ENCODE peak calls at places on chromosomes 1 and 21, in seven cellular contexts. One of them, this sample, is unnamed.

GRCh38 chr21:44996501-44996921 is 56.7 kb downstream of the SLX9 start:
- DNase-seq in tibial artery: no peak
- DNase-seq in T follicular helper cell: no peak
- DNase-seq in progenitor cell of endocrine pancreas: no peak
- DNase-seq in BE2C: peak
- DNase-seq in naive thymus-derived CD4-positive, alpha-beta T cell: no peak
- DNase-seq in stimulated activated CD4-positive, alpha-beta T cell treated with anti-CD3 and anti-CD28 coated beads, Interleukin-4, amount 100 ng/mL, for 1 hour: no peak
- DNase-seq in this sample: no peak

GRCh38 chr1:162951553-162952315 is 90.8 kb upstream of the CCDC190 start:
- DNase-seq in tibial artery: no peak
- DNase-seq in T follicular helper cell: no peak
- DNase-seq in progenitor cell of endocrine pancreas: no peak
- DNase-seq in BE2C: no peak
- DNase-seq in naive thymus-derived CD4-positive, alpha-beta T cell: no peak
- DNase-seq in stimulated activated CD4-positive, alpha-beta T cell treated with anti-CD3 and anti-CD28 coated beads, Interleukin-4, amount 100 ng/mL, for 1 hour: no peak
- DNase-seq in this sample: no peak

GRCh38 chr1:207397525-207397926 is 56.6 kb upstream of the CR2 start:
- DNase-seq in tibial artery: no peak
- DNase-seq in T follicular helper cell: no peak
- DNase-seq in progenitor cell of endocrine pancreas: no peak
- DNase-seq in BE2C: no peak
- DNase-seq in naive thymus-derived CD4-positive, alpha-beta T cell: no peak
- DNase-seq in stimulated activated CD4-positive, alpha-beta T cell treated with anti-CD3 and anti-CD28 coated beads, Interleukin-4, amount 100 ng/mL, for 1 hour: no peak
- DNase-seq in this sample: no peak

GRCh38 chr1:160146107-160146506 is 5.3 kb upstream of the ATP1A4 start:
- DNase-seq in tibial artery: no peak
- DNase-seq in T follicular helper cell: no peak
- DNase-seq in progenitor cell of endocrine pancreas: no peak
- DNase-seq in BE2C: no peak
- DNase-seq in naive thymus-derived CD4-positive, alpha-beta T cell: no peak
- DNase-seq in stimulated activated CD4-positive, alpha-beta T cell treated with anti-CD3 and anti-CD28 coated beads, Interleukin-4, amount 100 ng/mL, for 1 hour: no peak
- DNase-seq in this sample: no peak

GRCh38 chr1:70403759-70404158 is 7.3 kb upstream of the CTH start:
- DNase-seq in tibial artery: no peak
- DNase-seq in T follicular helper cell: no peak
- DNase-seq in progenitor cell of endocrine pancreas: no peak
- DNase-seq in BE2C: no peak
- DNase-seq in naive thymus-derived CD4-positive, alpha-beta T cell: no peak
- DNase-seq in stimulated activated CD4-positive, alpha-beta T cell treated with anti-CD3 and anti-CD28 coated beads, Interleukin-4, amount 100 ng/mL, for 1 hour: no peak
- DNase-seq in this sample: no peak

GRCh38 chr1:45282346-45282745 is 44.3 kb upstream of the HPDL start:
- DNase-seq in tibial artery: no peak
- DNase-seq in T follicular helper cell: no peak
- DNase-seq in progenitor cell of endocrine pancreas: no peak
- DNase-seq in BE2C: no peak
- DNase-seq in naive thymus-derived CD4-positive, alpha-beta T cell: no peak
- DNase-seq in stimulated activated CD4-positive, alpha-beta T cell treated with anti-CD3 and anti-CD28 coated beads, Interleukin-4, amount 100 ng/mL, for 1 hour: no peak
- DNase-seq in this sample: no peak

GRCh38 chr1:198255783-198256182 is 99.0 kb downstream of the NEK7 start:
- DNase-seq in tibial artery: no peak
- DNase-seq in T follicular helper cell: no peak
- DNase-seq in progenitor cell of endocrine pancreas: no peak
- DNase-seq in BE2C: no peak
- DNase-seq in naive thymus-derived CD4-positive, alpha-beta T cell: no peak
- DNase-seq in stimulated activated CD4-positive, alpha-beta T cell treated with anti-CD3 and anti-CD28 coated beads, Interleukin-4, amount 100 ng/mL, for 1 hour: no peak
- DNase-seq in this sample: no peak

GRCh38 chr1:182051938-182052337 is 9.6 kb downstream of the ZNF648 start:
- DNase-seq in tibial artery: no peak
- DNase-seq in T follicular helper cell: no peak
- DNase-seq in progenitor cell of endocrine pancreas: no peak
- DNase-seq in BE2C: no peak
- DNase-seq in naive thymus-derived CD4-positive, alpha-beta T cell: no peak
- DNase-seq in stimulated activated CD4-positive, alpha-beta T cell treated with anti-CD3 and anti-CD28 coated beads, Interleukin-4, amount 100 ng/mL, for 1 hour: no peak
- DNase-seq in this sample: no peak

GRCh38 chr1:15620155-15620545 is 2.9 kb downstream of the DDI2 start:
- DNase-seq in tibial artery: no peak
- DNase-seq in T follicular helper cell: no peak
- DNase-seq in progenitor cell of endocrine pancreas: no peak
- DNase-seq in BE2C: no peak
- DNase-seq in naive thymus-derived CD4-positive, alpha-beta T cell: no peak
- DNase-seq in stimulated activated CD4-positive, alpha-beta T cell treated with anti-CD3 and anti-CD28 coated beads, Interleukin-4, amount 100 ng/mL, for 1 hour: no peak
- DNase-seq in this sample: no peak

GRCh38 chr1:59625388-59625787 is 189.4 kb upstream of the HOOK1 start:
- DNase-seq in tibial artery: no peak
- DNase-seq in T follicular helper cell: no peak
- DNase-seq in progenitor cell of endocrine pancreas: no peak
- DNase-seq in BE2C: no peak
- DNase-seq in naive thymus-derived CD4-positive, alpha-beta T cell: no peak
- DNase-seq in stimulated activated CD4-positive, alpha-beta T cell treated with anti-CD3 and anti-CD28 coated beads, Interleukin-4, amount 100 ng/mL, for 1 hour: no peak
- DNase-seq in this sample: no peak

GRCh38 chr1:207962716-207963428 is 51.9 kb upstream of the CD34 start:
- DNase-seq in tibial artery: peak
- DNase-seq in T follicular helper cell: no peak
- DNase-seq in progenitor cell of endocrine pancreas: no peak
- DNase-seq in BE2C: peak
- DNase-seq in naive thymus-derived CD4-positive, alpha-beta T cell: no peak
- DNase-seq in stimulated activated CD4-positive, alpha-beta T cell treated with anti-CD3 and anti-CD28 coated beads, Interleukin-4, amount 100 ng/mL, for 1 hour: peak
- DNase-seq in this sample: peak

GRCh38 chr21:31446206-31446900 is 102.3 kb upstream of the TIAM1 start:
- DNase-seq in tibial artery: no peak
- DNase-seq in T follicular helper cell: peak
- DNase-seq in progenitor cell of endocrine pancreas: no peak
- DNase-seq in BE2C: no peak
- DNase-seq in naive thymus-derived CD4-positive, alpha-beta T cell: no peak
- DNase-seq in stimulated activated CD4-positive, alpha-beta T cell treated with anti-CD3 and anti-CD28 coated beads, Interleukin-4, amount 100 ng/mL, for 1 hour: peak
- DNase-seq in this sample: no peak

GRCh38 chr1:221284028-221284427 is 404.8 kb downstream of the HLX start:
- DNase-seq in tibial artery: no peak
- DNase-seq in T follicular helper cell: no peak
- DNase-seq in progenitor cell of endocrine pancreas: no peak
- DNase-seq in BE2C: no peak
- DNase-seq in naive thymus-derived CD4-positive, alpha-beta T cell: no peak
- DNase-seq in stimulated activated CD4-positive, alpha-beta T cell treated with anti-CD3 and anti-CD28 coated beads, Interleukin-4, amount 100 ng/mL, for 1 hour: no peak
- DNase-seq in this sample: peak

GRCh38 chr1:37028981-37029617 is 5.2 kb downstream of the GRIK3 start:
- DNase-seq in tibial artery: no peak
- DNase-seq in T follicular helper cell: no peak
- DNase-seq in progenitor cell of endocrine pancreas: no peak
- DNase-seq in BE2C: peak
- DNase-seq in naive thymus-derived CD4-positive, alpha-beta T cell: no peak
- DNase-seq in stimulated activated CD4-positive, alpha-beta T cell treated with anti-CD3 and anti-CD28 coated beads, Interleukin-4, amount 100 ng/mL, for 1 hour: no peak
- DNase-seq in this sample: peak

GRCh38 chr1:25922633-25923567 is 16.7 kb upstream of the STMN1 start:
- DNase-seq in tibial artery: peak
- DNase-seq in T follicular helper cell: peak
- DNase-seq in progenitor cell of endocrine pancreas: peak
- DNase-seq in BE2C: peak
- DNase-seq in naive thymus-derived CD4-positive, alpha-beta T cell: peak
- DNase-seq in stimulated activated CD4-positive, alpha-beta T cell treated with anti-CD3 and anti-CD28 coated beads, Interleukin-4, amount 100 ng/mL, for 1 hour: peak
- DNase-seq in this sample: no peak

GRCh38 chr1:215113776-215114153 is 31.2 kb downstream of the KCNK2 start:
- DNase-seq in tibial artery: no peak
- DNase-seq in T follicular helper cell: no peak
- DNase-seq in progenitor cell of endocrine pancreas: no peak
- DNase-seq in BE2C: no peak
- DNase-seq in naive thymus-derived CD4-positive, alpha-beta T cell: no peak
- DNase-seq in stimulated activated CD4-positive, alpha-beta T cell treated with anti-CD3 and anti-CD28 coated beads, Interleukin-4, amount 100 ng/mL, for 1 hour: no peak
- DNase-seq in this sample: no peak

GRCh38 chr1:168637350-168637991 is 61.1 kb downstream of the XCL1 start:
- DNase-seq in tibial artery: no peak
- DNase-seq in T follicular helper cell: no peak
- DNase-seq in progenitor cell of endocrine pancreas: no peak
- DNase-seq in BE2C: peak
- DNase-seq in naive thymus-derived CD4-positive, alpha-beta T cell: no peak
- DNase-seq in stimulated activated CD4-positive, alpha-beta T cell treated with anti-CD3 and anti-CD28 coated beads, Interleukin-4, amount 100 ng/mL, for 1 hour: no peak
- DNase-seq in this sample: peak

GRCh38 chr1:116498789-116499628 is 71.8 kb downstream of the CD58 start:
- DNase-seq in tibial artery: no peak
- DNase-seq in T follicular helper cell: peak
- DNase-seq in progenitor cell of endocrine pancreas: peak
- DNase-seq in BE2C: peak
- DNase-seq in naive thymus-derived CD4-positive, alpha-beta T cell: peak
- DNase-seq in stimulated activated CD4-positive, alpha-beta T cell treated with anti-CD3 and anti-CD28 coated beads, Interleukin-4, amount 100 ng/mL, for 1 hour: peak
- DNase-seq in this sample: peak

GRCh38 chr1:35659589-35659988 is 18.3 kb upstream of the PSMB2 start:
- DNase-seq in tibial artery: no peak
- DNase-seq in T follicular helper cell: no peak
- DNase-seq in progenitor cell of endocrine pancreas: no peak
- DNase-seq in BE2C: no peak
- DNase-seq in naive thymus-derived CD4-positive, alpha-beta T cell: no peak
- DNase-seq in stimulated activated CD4-positive, alpha-beta T cell treated with anti-CD3 and anti-CD28 coated beads, Interleukin-4, amount 100 ng/mL, for 1 hour: no peak
- DNase-seq in this sample: no peak

GRCh38 chr1:157124855-157125254 is 13.3 kb downstream of the ETV3 start:
- DNase-seq in tibial artery: no peak
- DNase-seq in T follicular helper cell: no peak
- DNase-seq in progenitor cell of endocrine pancreas: no peak
- DNase-seq in BE2C: no peak
- DNase-seq in naive thymus-derived CD4-positive, alpha-beta T cell: no peak
- DNase-seq in stimulated activated CD4-positive, alpha-beta T cell treated with anti-CD3 and anti-CD28 coated beads, Interleukin-4, amount 100 ng/mL, for 1 hour: no peak
- DNase-seq in this sample: no peak

GRCh38 chr21:42670884-42671283 is 17.5 kb downstream of the PDE9A start:
- DNase-seq in tibial artery: no peak
- DNase-seq in T follicular helper cell: no peak
- DNase-seq in progenitor cell of endocrine pancreas: no peak
- DNase-seq in BE2C: no peak
- DNase-seq in naive thymus-derived CD4-positive, alpha-beta T cell: no peak
- DNase-seq in stimulated activated CD4-positive, alpha-beta T cell treated with anti-CD3 and anti-CD28 coated beads, Interleukin-4, amount 100 ng/mL, for 1 hour: no peak
- DNase-seq in this sample: no peak

GRCh38 chr1:202085682-202086373 is 36.9 kb upstream of the GPR37L1 start:
- DNase-seq in tibial artery: peak
- DNase-seq in T follicular helper cell: no peak
- DNase-seq in progenitor cell of endocrine pancreas: no peak
- DNase-seq in BE2C: no peak
- DNase-seq in naive thymus-derived CD4-positive, alpha-beta T cell: no peak
- DNase-seq in stimulated activated CD4-positive, alpha-beta T cell treated with anti-CD3 and anti-CD28 coated beads, Interleukin-4, amount 100 ng/mL, for 1 hour: no peak
- DNase-seq in this sample: no peak

GRCh38 chr1:61013189-61013952 is 69.0 kb upstream of the NFIA start:
- DNase-seq in tibial artery: no peak
- DNase-seq in T follicular helper cell: no peak
- DNase-seq in progenitor cell of endocrine pancreas: no peak
- DNase-seq in BE2C: no peak
- DNase-seq in naive thymus-derived CD4-positive, alpha-beta T cell: no peak
- DNase-seq in stimulated activated CD4-positive, alpha-beta T cell treated with anti-CD3 and anti-CD28 coated beads, Interleukin-4, amount 100 ng/mL, for 1 hour: no peak
- DNase-seq in this sample: peak

GRCh38 chr1:2596530-2597333 is 10.2 kb downstream of the PRXL2B start:
- DNase-seq in tibial artery: no peak
- DNase-seq in T follicular helper cell: no peak
- DNase-seq in progenitor cell of endocrine pancreas: no peak
- DNase-seq in BE2C: no peak
- DNase-seq in naive thymus-derived CD4-positive, alpha-beta T cell: peak
- DNase-seq in stimulated activated CD4-positive, alpha-beta T cell treated with anti-CD3 and anti-CD28 coated beads, Interleukin-4, amount 100 ng/mL, for 1 hour: no peak
- DNase-seq in this sample: no peak

GRCh38 chr21:44854664-44855446 is 18.6 kb downstream of the PTTG1IP start:
- DNase-seq in tibial artery: peak
- DNase-seq in T follicular helper cell: no peak
- DNase-seq in progenitor cell of endocrine pancreas: no peak
- DNase-seq in BE2C: no peak
- DNase-seq in naive thymus-derived CD4-positive, alpha-beta T cell: no peak
- DNase-seq in stimulated activated CD4-positive, alpha-beta T cell treated with anti-CD3 and anti-CD28 coated beads, Interleukin-4, amount 100 ng/mL, for 1 hour: no peak
- DNase-seq in this sample: no peak

GRCh38 chr1:9559673-9560072 is 20.4 kb downstream of the SLC25A33 start:
- DNase-seq in tibial artery: no peak
- DNase-seq in T follicular helper cell: no peak
- DNase-seq in progenitor cell of endocrine pancreas: no peak
- DNase-seq in BE2C: no peak
- DNase-seq in naive thymus-derived CD4-positive, alpha-beta T cell: no peak
- DNase-seq in stimulated activated CD4-positive, alpha-beta T cell treated with anti-CD3 and anti-CD28 coated beads, Interleukin-4, amount 100 ng/mL, for 1 hour: no peak
- DNase-seq in this sample: no peak

GRCh38 chr21:44640761-44641160 is 3.6 kb downstream of the KRTAP10-10 start:
- DNase-seq in tibial artery: no peak
- DNase-seq in T follicular helper cell: no peak
- DNase-seq in progenitor cell of endocrine pancreas: no peak
- DNase-seq in BE2C: no peak
- DNase-seq in naive thymus-derived CD4-positive, alpha-beta T cell: no peak
- DNase-seq in stimulated activated CD4-positive, alpha-beta T cell treated with anti-CD3 and anti-CD28 coated beads, Interleukin-4, amount 100 ng/mL, for 1 hour: no peak
- DNase-seq in this sample: no peak

GRCh38 chr1:27606708-27607238 is 2.8 kb upstream of the AHDC1 start:
- DNase-seq in tibial artery: no peak
- DNase-seq in T follicular helper cell: no peak
- DNase-seq in progenitor cell of endocrine pancreas: no peak
- DNase-seq in BE2C: no peak
- DNase-seq in naive thymus-derived CD4-positive, alpha-beta T cell: no peak
- DNase-seq in stimulated activated CD4-positive, alpha-beta T cell treated with anti-CD3 and anti-CD28 coated beads, Interleukin-4, amount 100 ng/mL, for 1 hour: no peak
- DNase-seq in this sample: no peak

GRCh38 chr21:46295177-46295711 is 9.1 kb downstream of the YBEY start:
- DNase-seq in tibial artery: no peak
- DNase-seq in T follicular helper cell: no peak
- DNase-seq in progenitor cell of endocrine pancreas: no peak
- DNase-seq in BE2C: peak
- DNase-seq in naive thymus-derived CD4-positive, alpha-beta T cell: no peak
- DNase-seq in stimulated activated CD4-positive, alpha-beta T cell treated with anti-CD3 and anti-CD28 coated beads, Interleukin-4, amount 100 ng/mL, for 1 hour: no peak
- DNase-seq in this sample: peak

GRCh38 chr1:223704921-223705878 is 7.1 kb upstream of the CAPN2 start:
- DNase-seq in tibial artery: no peak
- DNase-seq in T follicular helper cell: no peak
- DNase-seq in progenitor cell of endocrine pancreas: no peak
- DNase-seq in BE2C: no peak
- DNase-seq in naive thymus-derived CD4-positive, alpha-beta T cell: no peak
- DNase-seq in stimulated activated CD4-positive, alpha-beta T cell treated with anti-CD3 and anti-CD28 coated beads, Interleukin-4, amount 100 ng/mL, for 1 hour: no peak
- DNase-seq in this sample: no peak

GRCh38 chr1:19852036-19852435 is 30.2 kb upstream of the OTUD3 start:
- DNase-seq in tibial artery: no peak
- DNase-seq in T follicular helper cell: no peak
- DNase-seq in progenitor cell of endocrine pancreas: no peak
- DNase-seq in BE2C: no peak
- DNase-seq in naive thymus-derived CD4-positive, alpha-beta T cell: no peak
- DNase-seq in stimulated activated CD4-positive, alpha-beta T cell treated with anti-CD3 and anti-CD28 coated beads, Interleukin-4, amount 100 ng/mL, for 1 hour: no peak
- DNase-seq in this sample: no peak

GRCh38 chr21:34266322-34266721 is 97.5 kb upstream of the KCNE2 start:
- DNase-seq in tibial artery: peak
- DNase-seq in T follicular helper cell: no peak
- DNase-seq in progenitor cell of endocrine pancreas: no peak
- DNase-seq in BE2C: no peak
- DNase-seq in naive thymus-derived CD4-positive, alpha-beta T cell: no peak
- DNase-seq in stimulated activated CD4-positive, alpha-beta T cell treated with anti-CD3 and anti-CD28 coated beads, Interleukin-4, amount 100 ng/mL, for 1 hour: no peak
- DNase-seq in this sample: no peak

GRCh38 chr1:247906504-247907047 is 11.2 kb downstream of the OR2W3 start:
- DNase-seq in tibial artery: no peak
- DNase-seq in T follicular helper cell: no peak
- DNase-seq in progenitor cell of endocrine pancreas: no peak
- DNase-seq in BE2C: no peak
- DNase-seq in naive thymus-derived CD4-positive, alpha-beta T cell: no peak
- DNase-seq in stimulated activated CD4-positive, alpha-beta T cell treated with anti-CD3 and anti-CD28 coated beads, Interleukin-4, amount 100 ng/mL, for 1 hour: no peak
- DNase-seq in this sample: no peak